ENCODE peak calls at places on chromosomes 13 and 19, in ten cellular contexts. Z is stimulated activated naive CD4-positive, alpha-beta T cell treated with Interleukin-2 at 50 U/mL for 16 hours; V is A549; H is non-pigmented ciliary epithelial cell; I is IMR-90; Q is cardiac fibroblast; D is stimulated activated CD4-positive, alpha-beta T cell treated with anti-CD3 and anti-CD28 coated beads, Interleukin-4, amount 100 ng/mL, for 1 hour; C is CD4-positive, alpha-beta T cell; B is lower lobe of right lung; G is GOT3. L is an unnamed sample.

GRCh38 chr19:38264486-38265212 is at the start of gene SPINT2:
- DNase-seq in Z (peak), V (no peak), H (no peak), I (no peak), Q (no peak), D (peak), C (peak), B (peak), G (no peak), L (no peak)

GRCh38 chr13:30791354-30791921 is 56.1 kb downstream of the ALOX5AP start:
- DNase-seq in Z (no peak), V (no peak), H (no peak), I (peak), Q (peak), D (no peak), C (no peak), B (no peak), G (no peak), L (no peak)

GRCh38 chr13:39499580-39499979 is 103.4 kb downstream of the LHFPL6 start:
- DNase-seq in Z (no peak), V (no peak), H (no peak), I (no peak), Q (no peak), D (no peak), C (no peak), B (no peak), G (no peak), L (no peak)

GRCh38 chr13:104171132-104171531 is 1104.9 kb upstream of the SLC10A2 start:
- DNase-seq in Z (no peak), V (no peak), H (no peak), I (no peak), Q (no peak), D (no peak), C (no peak), B (no peak), G (no peak), L (no peak)

GRCh38 chr13:110173247-110173818 is 133.6 kb downstream of the COL4A1 start:
- DNase-seq in Z (no peak), V (no peak), H (no peak), I (peak), Q (no peak), D (no peak), C (no peak), B (no peak), G (no peak), L (no peak)

GRCh38 chr13:80753951-80754350 is 413.0 kb upstream of the SPRY2 start:
- DNase-seq in Z (no peak), V (no peak), H (no peak), I (no peak), Q (no peak), D (no peak), C (no peak), B (no peak), G (no peak), L (no peak)

GRCh38 chr13:38417727-38418126 is 68.1 kb downstream of the UFM1 start:
- DNase-seq in Z (no peak), V (peak), H (no peak), I (peak), Q (no peak), D (no peak), C (no peak), B (no peak), G (no peak), L (no peak)

GRCh38 chr19:1752009-1752756 is 1.1 kb upstream of the ONECUT3 start:
- DNase-seq in Z (no peak), V (no peak), H (no peak), I (no peak), Q (no peak), D (no peak), C (no peak), B (no peak), G (no peak), L (no peak)

GRCh38 chr13:53408847-53409568 is 380.4 kb downstream of the OLFM4 start:
- DNase-seq in Z (no peak), V (no peak), H (no peak), I (no peak), Q (no peak), D (no peak), C (no peak), B (no peak), G (no peak), L (no peak)

GRCh38 chr13:35700661-35701060 is 224.2 kb upstream of the MAB21L1 start:
- DNase-seq in Z (no peak), V (no peak), H (no peak), I (peak), Q (no peak), D (no peak), C (no peak), B (no peak), G (no peak), L (no peak)

GRCh38 chr13:32956595-32956933 is 59.7 kb upstream of the KL start:
- DNase-seq in Z (no peak), V (no peak), H (no peak), I (no peak), Q (no peak), D (no peak), C (no peak), B (no peak), G (no peak), L (no peak)

GRCh38 chr19:1616396-1616795 is 11.1 kb upstream of the UQCR11 start:
- DNase-seq in Z (no peak), V (no peak), H (no peak), I (no peak), Q (peak), D (no peak), C (no peak), B (no peak), G (no peak), L (no peak)

GRCh38 chr19:58261968-58262921 is 16.5 kb upstream of the ZNF8 start:
- DNase-seq in Z (no peak), V (peak), H (no peak), I (no peak), Q (no peak), D (no peak), C (no peak), B (no peak), G (no peak), L (no peak)

GRCh38 chr19:5337126-5337525 is 3.5 kb downstream of the PTPRS start:
- DNase-seq in Z (no peak), V (no peak), H (no peak), I (no peak), Q (no peak), D (no peak), C (no peak), B (no peak), G (no peak), L (no peak)

GRCh38 chr19:5434970-5435641 is 20.1 kb upstream of the ZNRF4 start:
- DNase-seq in Z (peak), V (peak), H (peak), I (peak), Q (peak), D (peak), C (no peak), B (no peak), G (no peak), L (no peak)

GRCh38 chr13:51731759-51732158 is 72.2 kb downstream of the DHRS12 start:
- DNase-seq in Z (no peak), V (peak), H (no peak), I (peak), Q (peak), D (no peak), C (no peak), B (no peak), G (no peak), L (no peak)

GRCh38 chr19:47447470-47448359 is 24.0 kb downstream of the SLC8A2 start:
- DNase-seq in Z (peak), V (peak), H (no peak), I (peak), Q (peak), D (peak), C (peak), B (peak), G (no peak), L (no peak)

GRCh38 chr13:63364159-63364558 is 1948.5 kb upstream of the PCDH20 start:
- DNase-seq in Z (no peak), V (no peak), H (no peak), I (no peak), Q (no peak), D (no peak), C (no peak), B (no peak), G (no peak), L (no peak)

GRCh38 chr13:30908416-30908980 is 2.4 kb downstream of the MEDAG start:
- DNase-seq in Z (no peak), V (no peak), H (no peak), I (peak), Q (peak), D (no peak), C (no peak), B (no peak), G (no peak), L (no peak)

GRCh38 chr19:29714371-29714952 is 599 bp downstream of the C19orf12 start:
- DNase-seq in Z (peak), V (no peak), H (no peak), I (no peak), Q (no peak), D (peak), C (no peak), B (no peak), G (no peak), L (no peak)

GRCh38 chr13:50417597-50417996 is 402.4 kb downstream of the KCNRG start:
- DNase-seq in Z (no peak), V (peak), H (no peak), I (no peak), Q (no peak), D (no peak), C (no peak), B (no peak), G (no peak), L (no peak)

GRCh38 chr13:43006893-43007631 is 15.0 kb upstream of the EPSTI1 start:
- DNase-seq in Z (no peak), V (no peak), H (peak), I (peak), Q (peak), D (no peak), C (no peak), B (no peak), G (no peak), L (no peak)

GRCh38 chr19:4284176-4284958 is 5.3 kb downstream of the SHD start:
- DNase-seq in Z (no peak), V (peak), H (no peak), I (no peak), Q (no peak), D (no peak), C (no peak), B (no peak), G (no peak), L (peak)

GRCh38 chr19:42075364-42075615 is 676 bp upstream of the ZNF574 start:
- DNase-seq in Z (no peak), V (no peak), H (no peak), I (no peak), Q (peak), D (no peak), C (no peak), B (no peak), G (no peak), L (no peak)

GRCh38 chr13:30766957-30767603 is 31.7 kb downstream of the ALOX5AP start:
- DNase-seq in Z (no peak), V (no peak), H (no peak), I (no peak), Q (no peak), D (no peak), C (no peak), B (no peak), G (no peak), L (no peak)

GRCh38 chr19:22831211-22831610 is 880 bp upstream of the ZNF723 start:
- DNase-seq in Z (no peak), V (no peak), H (no peak), I (no peak), Q (no peak), D (no peak), C (no peak), B (no peak), G (no peak), L (no peak)

GRCh38 chr13:23796546-23796945 is 92.7 kb downstream of the MIPEP start:
- DNase-seq in Z (no peak), V (no peak), H (no peak), I (peak), Q (no peak), D (no peak), C (no peak), B (no peak), G (no peak), L (no peak)